ENCODE peak calls at places on chromosomes 6 and 20, in eight cellular contexts. One of them, this sample, is unnamed.

GRCh38 chr6:156396068-156396771 is 381.0 kb upstream of the ARID1B start:
- DNase-seq in choroid plexus epithelial cell: no peak
- DNase-seq in prostate gland: no peak
- DNase-seq in cardiac fibroblast: no peak
- DNase-seq in A549: no peak
- DNase-seq in pancreas: no peak
- DNase-seq in bronchial epithelial cell: no peak
- DNase-seq in retinal pigment epithelial cell: no peak
- DNase-seq in this sample: no peak

GRCh38 chr6:113875470-113875869 is 18.3 kb downstream of the MARCKS start:
- DNase-seq in choroid plexus epithelial cell: peak
- DNase-seq in prostate gland: no peak
- DNase-seq in cardiac fibroblast: peak
- DNase-seq in A549: no peak
- DNase-seq in pancreas: no peak
- DNase-seq in bronchial epithelial cell: no peak
- DNase-seq in retinal pigment epithelial cell: no peak
- DNase-seq in this sample: peak

GRCh38 chr6:105618247-105618646 is 215.4 kb upstream of the PREP start:
- DNase-seq in choroid plexus epithelial cell: peak
- DNase-seq in prostate gland: no peak
- DNase-seq in cardiac fibroblast: no peak
- DNase-seq in A549: peak
- DNase-seq in pancreas: no peak
- DNase-seq in bronchial epithelial cell: no peak
- DNase-seq in retinal pigment epithelial cell: no peak
- DNase-seq in this sample: no peak

GRCh38 chr6:151327079-151327478 is 64.3 kb downstream of the ZBTB2 start:
- DNase-seq in choroid plexus epithelial cell: no peak
- DNase-seq in prostate gland: no peak
- DNase-seq in cardiac fibroblast: peak
- DNase-seq in A549: no peak
- DNase-seq in pancreas: no peak
- DNase-seq in bronchial epithelial cell: no peak
- DNase-seq in retinal pigment epithelial cell: no peak
- DNase-seq in this sample: no peak

GRCh38 chr20:330233-331149 is 5.1 kb downstream of the SOX12 start:
- DNase-seq in choroid plexus epithelial cell: peak
- DNase-seq in prostate gland: peak
- DNase-seq in cardiac fibroblast: peak
- DNase-seq in A549: peak
- DNase-seq in pancreas: peak
- DNase-seq in bronchial epithelial cell: peak
- DNase-seq in retinal pigment epithelial cell: no peak
- DNase-seq in this sample: peak

GRCh38 chr20:2874456-2874855 is 1.2 kb downstream of the PTPRA start:
- DNase-seq in choroid plexus epithelial cell: peak
- DNase-seq in prostate gland: no peak
- DNase-seq in cardiac fibroblast: no peak
- DNase-seq in A549: no peak
- DNase-seq in pancreas: no peak
- DNase-seq in bronchial epithelial cell: no peak
- DNase-seq in retinal pigment epithelial cell: no peak
- DNase-seq in this sample: no peak

GRCh38 chr6:74971631-74972030 is 234.2 kb downstream of the COL12A1 start:
- DNase-seq in choroid plexus epithelial cell: peak
- DNase-seq in prostate gland: no peak
- DNase-seq in cardiac fibroblast: no peak
- DNase-seq in A549: no peak
- DNase-seq in pancreas: no peak
- DNase-seq in bronchial epithelial cell: no peak
- DNase-seq in retinal pigment epithelial cell: no peak
- DNase-seq in this sample: peak

GRCh38 chr6:125519367-125519766 is 217.6 kb upstream of the HDDC2 start:
- DNase-seq in choroid plexus epithelial cell: no peak
- DNase-seq in prostate gland: no peak
- DNase-seq in cardiac fibroblast: no peak
- DNase-seq in A549: no peak
- DNase-seq in pancreas: no peak
- DNase-seq in bronchial epithelial cell: peak
- DNase-seq in retinal pigment epithelial cell: no peak
- DNase-seq in this sample: no peak

GRCh38 chr6:3769610-3770009 is 18.1 kb upstream of the PXDC1 start:
- DNase-seq in choroid plexus epithelial cell: peak
- DNase-seq in prostate gland: no peak
- DNase-seq in cardiac fibroblast: peak
- DNase-seq in A549: no peak
- DNase-seq in pancreas: no peak
- DNase-seq in bronchial epithelial cell: peak
- DNase-seq in retinal pigment epithelial cell: no peak
- DNase-seq in this sample: peak

GRCh38 chr20:17542993-17543412 is 11.8 kb upstream of the BFSP1 start:
- DNase-seq in choroid plexus epithelial cell: peak
- DNase-seq in prostate gland: no peak
- DNase-seq in cardiac fibroblast: peak
- DNase-seq in A549: no peak
- DNase-seq in pancreas: no peak
- DNase-seq in bronchial epithelial cell: no peak
- DNase-seq in retinal pigment epithelial cell: no peak
- DNase-seq in this sample: peak

GRCh38 chr6:7725412-7725811 is 487 bp upstream of the BMP6 start:
- DNase-seq in choroid plexus epithelial cell: no peak
- DNase-seq in prostate gland: no peak
- DNase-seq in cardiac fibroblast: no peak
- DNase-seq in A549: no peak
- DNase-seq in pancreas: no peak
- DNase-seq in bronchial epithelial cell: no peak
- DNase-seq in retinal pigment epithelial cell: no peak
- DNase-seq in this sample: no peak
- H3K4me3 ChIP-seq in choroid plexus epithelial cell: no peak
- H3K4me3 ChIP-seq in prostate gland: peak
- H3K4me3 ChIP-seq in cardiac fibroblast: peak
- H3K4me3 ChIP-seq in A549: no peak
- H3K4me3 ChIP-seq in pancreas: no peak
- H3K4me3 ChIP-seq in bronchial epithelial cell: no peak
- H3K4me3 ChIP-seq in retinal pigment epithelial cell: no peak
- H3K4me3 ChIP-seq in this sample: peak

GRCh38 chr6:52254731-52255378 is 10.6 kb upstream of the IL17F start:
- DNase-seq in choroid plexus epithelial cell: no peak
- DNase-seq in prostate gland: no peak
- DNase-seq in cardiac fibroblast: no peak
- DNase-seq in A549: no peak
- DNase-seq in pancreas: no peak
- DNase-seq in bronchial epithelial cell: no peak
- DNase-seq in retinal pigment epithelial cell: no peak
- DNase-seq in this sample: no peak
- TF ChIP-seq CTCF in choroid plexus epithelial cell: no peak
- TF ChIP-seq CTCF in prostate gland: no peak
- TF ChIP-seq CTCF in cardiac fibroblast: no peak
- TF ChIP-seq CTCF in A549: no peak
- TF ChIP-seq CTCF in pancreas: no peak
- TF ChIP-seq CTCF in bronchial epithelial cell: no peak
- TF ChIP-seq CTCF in retinal pigment epithelial cell: no peak
- TF ChIP-seq CTCF in this sample: no peak

DNA sequence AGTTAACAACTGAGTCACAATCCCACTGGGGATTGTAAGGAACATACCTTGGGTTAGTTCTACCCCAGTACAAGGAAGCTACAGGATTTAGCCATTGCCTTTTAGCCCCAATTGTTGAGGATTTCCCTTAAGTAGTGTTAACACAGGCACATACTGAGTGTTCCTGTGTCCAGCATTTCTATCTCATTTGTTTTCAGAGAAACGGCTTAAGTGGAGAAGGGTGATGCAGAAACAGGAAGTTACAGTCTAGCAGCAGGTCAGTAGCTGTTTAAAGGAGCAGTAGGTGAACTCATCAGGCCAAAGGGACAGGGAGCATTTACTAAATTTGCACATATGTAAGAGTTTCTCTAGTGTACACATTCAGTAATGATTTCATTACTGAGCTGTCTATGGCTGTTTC is 644.3 kb upstream of the GJE1 start:
- DNase-seq in choroid plexus epithelial cell: peak
- DNase-seq in prostate gland: no peak
- DNase-seq in cardiac fibroblast: no peak
- DNase-seq in A549: no peak
- DNase-seq in pancreas: no peak
- DNase-seq in bronchial epithelial cell: peak
- DNase-seq in retinal pigment epithelial cell: no peak
- DNase-seq in this sample: peak
- H3K4me3 ChIP-seq in choroid plexus epithelial cell: no peak
- H3K4me3 ChIP-seq in prostate gland: no peak
- H3K4me3 ChIP-seq in cardiac fibroblast: no peak
- H3K4me3 ChIP-seq in A549: no peak
- H3K4me3 ChIP-seq in pancreas: no peak
- H3K4me3 ChIP-seq in bronchial epithelial cell: no peak
- H3K4me3 ChIP-seq in retinal pigment epithelial cell: no peak
- H3K4me3 ChIP-seq in this sample: no peak

DNA sequence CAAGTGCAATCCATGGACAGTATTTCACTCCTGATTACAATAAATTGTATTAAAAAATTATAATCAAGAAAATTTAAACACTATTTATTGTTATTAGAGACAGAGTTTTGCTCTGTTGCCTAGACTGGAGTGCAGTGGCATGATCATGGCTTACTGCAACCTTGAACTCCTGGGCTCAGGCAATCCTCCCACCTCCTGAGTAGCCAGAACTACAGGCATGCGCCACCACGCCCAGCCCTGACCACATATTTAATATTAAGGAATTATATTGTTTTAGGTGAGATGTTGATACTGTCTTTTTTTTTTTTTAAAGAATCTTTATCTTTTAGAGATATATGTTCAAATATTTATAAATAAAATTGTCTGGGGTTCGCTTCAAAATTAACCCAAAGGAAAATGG is 14.6 kb downstream of the LCA5 start:
- DNase-seq in choroid plexus epithelial cell: no peak
- DNase-seq in prostate gland: no peak
- DNase-seq in cardiac fibroblast: no peak
- DNase-seq in A549: no peak
- DNase-seq in pancreas: no peak
- DNase-seq in bronchial epithelial cell: no peak
- DNase-seq in retinal pigment epithelial cell: no peak
- DNase-seq in this sample: no peak
- TF ChIP-seq CTCF in choroid plexus epithelial cell: no peak
- TF ChIP-seq CTCF in prostate gland: no peak
- TF ChIP-seq CTCF in cardiac fibroblast: no peak
- TF ChIP-seq CTCF in A549: no peak
- TF ChIP-seq CTCF in pancreas: no peak
- TF ChIP-seq CTCF in bronchial epithelial cell: no peak
- TF ChIP-seq CTCF in retinal pigment epithelial cell: no peak
- TF ChIP-seq CTCF in this sample: no peak

GRCh38 chr6:121682666-121683065 is 247.2 kb downstream of the GJA1 start:
- DNase-seq in choroid plexus epithelial cell: no peak
- DNase-seq in prostate gland: no peak
- DNase-seq in cardiac fibroblast: no peak
- DNase-seq in A549: no peak
- DNase-seq in pancreas: no peak
- DNase-seq in bronchial epithelial cell: no peak
- DNase-seq in retinal pigment epithelial cell: no peak
- DNase-seq in this sample: no peak

GRCh38 chr6:121688974-121689373 is 253.5 kb downstream of the GJA1 start:
- DNase-seq in choroid plexus epithelial cell: no peak
- DNase-seq in prostate gland: no peak
- DNase-seq in cardiac fibroblast: no peak
- DNase-seq in A549: no peak
- DNase-seq in pancreas: no peak
- DNase-seq in bronchial epithelial cell: no peak
- DNase-seq in retinal pigment epithelial cell: no peak
- DNase-seq in this sample: peak

GRCh38 chr6:121691126-121691540 is 255.7 kb downstream of the GJA1 start:
- DNase-seq in choroid plexus epithelial cell: no peak
- DNase-seq in prostate gland: no peak
- DNase-seq in cardiac fibroblast: no peak
- DNase-seq in A549: peak
- DNase-seq in pancreas: no peak
- DNase-seq in bronchial epithelial cell: no peak
- DNase-seq in retinal pigment epithelial cell: no peak
- DNase-seq in this sample: peak

GRCh38 chr6:121686611-121687023 is 251.2 kb downstream of the GJA1 start:
- DNase-seq in choroid plexus epithelial cell: no peak
- DNase-seq in prostate gland: no peak
- DNase-seq in cardiac fibroblast: no peak
- DNase-seq in A549: no peak
- DNase-seq in pancreas: peak
- DNase-seq in bronchial epithelial cell: no peak
- DNase-seq in retinal pigment epithelial cell: no peak
- DNase-seq in this sample: no peak
- H3K4me3 ChIP-seq in choroid plexus epithelial cell: peak
- H3K4me3 ChIP-seq in prostate gland: no peak
- H3K4me3 ChIP-seq in cardiac fibroblast: no peak
- H3K4me3 ChIP-seq in A549: no peak
- H3K4me3 ChIP-seq in pancreas: no peak
- H3K4me3 ChIP-seq in bronchial epithelial cell: no peak
- H3K4me3 ChIP-seq in retinal pigment epithelial cell: no peak
- H3K4me3 ChIP-seq in this sample: no peak

GRCh38 chr6:30727920-30728605 is 7.9 kb downstream of the TUBB start:
- DNase-seq in choroid plexus epithelial cell: peak
- DNase-seq in prostate gland: no peak
- DNase-seq in cardiac fibroblast: peak
- DNase-seq in A549: peak
- DNase-seq in pancreas: no peak
- DNase-seq in bronchial epithelial cell: no peak
- DNase-seq in retinal pigment epithelial cell: no peak
- DNase-seq in this sample: peak
- TF ChIP-seq CTCF in choroid plexus epithelial cell: peak
- TF ChIP-seq CTCF in prostate gland: no peak
- TF ChIP-seq CTCF in cardiac fibroblast: peak
- TF ChIP-seq CTCF in A549: no peak
- TF ChIP-seq CTCF in pancreas: no peak
- TF ChIP-seq CTCF in bronchial epithelial cell: no peak
- TF ChIP-seq CTCF in retinal pigment epithelial cell: peak
- TF ChIP-seq CTCF in this sample: peak

This sample was measured in AG10803.